ENCODE peak calls at places on chromosomes 2 and 18, in seven cellular contexts. M is T-helper 1 cell; L is stimulated activated CD4-positive, alpha-beta T cell treated with anti-CD3 and anti-CD28 coated beads, Interleukin-1b, Interleukin-23, amount 100 ng/mL, for 4 hours; R is M059J; I is left ventricle myocardium inferior; E is activated CD8-positive, alpha-beta memory T cell treated with anti-CD3 and anti-CD28 coated beads, Interleukin-2, amount 50 U/mL, for 48 hours; D is AML-193. F is an unnamed sample.

GRCh38 chr2:179233037-179233436 is 31.6 kb downstream of the SESTD1 start:
- DNase-seq in M (no peak), L (no peak), R (peak), I (no peak), E (no peak), D (no peak), F (peak)

GRCh38 chr18:10322408-10322807 is 132.0 kb upstream of the APCDD1 start:
- DNase-seq in M (no peak), L (no peak), R (no peak), I (no peak), E (no peak), D (no peak), F (no peak)

GRCh38 chr2:198441246-198441645 is 636.9 kb downstream of the PLCL1 start:
- DNase-seq in M (no peak), L (no peak), R (peak), I (no peak), E (no peak), D (no peak), F (peak)

GRCh38 chr2:227491391-227491790 is 19.4 kb downstream of the AGFG1 start:
- DNase-seq in M (no peak), L (no peak), R (no peak), I (no peak), E (no peak), D (no peak), F (no peak)

GRCh38 chr2:102520009-102520408 is 47.0 kb downstream of the SLC9A4 start:
- DNase-seq in M (no peak), L (no peak), R (peak), I (no peak), E (no peak), D (peak), F (peak)

GRCh38 chr2:23585218-23585945 is 200.4 kb downstream of the KLHL29 start:
- DNase-seq in M (no peak), L (no peak), R (no peak), I (no peak), E (no peak), D (no peak), F (no peak)

GRCh38 chr2:239930378-239930777 is 94.8 kb downstream of the NDUFA10 start:
- DNase-seq in M (no peak), L (no peak), R (no peak), I (peak), E (peak), D (no peak), F (no peak)

GRCh38 chr2:69298261-69298660 is 88.8 kb downstream of the GFPT1 start:
- DNase-seq in M (no peak), L (no peak), R (peak), I (no peak), E (no peak), D (no peak), F (peak)

GRCh38 chr2:218871345-218872302 is 9.0 kb upstream of the WNT10A start:
- DNase-seq in M (no peak), L (no peak), R (no peak), I (no peak), E (no peak), D (no peak), F (no peak)

GRCh38 chr2:200609027-200609614 is 23.3 kb downstream of the AOX1 start:
- DNase-seq in M (no peak), L (no peak), R (peak), I (no peak), E (no peak), D (no peak), F (peak)

GRCh38 chr2:85737961-85738360 is 15.8 kb upstream of the ATOH8 start:
- DNase-seq in M (no peak), L (no peak), R (no peak), I (no peak), E (no peak), D (no peak), F (no peak)

GRCh38 chr2:73987109-73987947 is 2.6 kb downstream of the TET3 start:
- DNase-seq in M (peak), L (no peak), R (no peak), I (peak), E (peak), D (peak), F (peak)